ENCODE peak calls at places on chromosomes 3 and 15, in seven cellular contexts. Z is H7; H is PC-9; L is GM23338; Q is effector memory CD4-positive, alpha-beta T cell; M is cardiac fibroblast; G is hepatocyte. I is an unnamed sample.

GRCh38 chr15:20353966-20354883 is 187.4 kb downstream of the GOLGA6L6 start:
- DNase-seq in Z (peak), M (no peak), L (no peak), Q (no peak), H (no peak), G (peak), I (no peak)

GRCh38 chr3:114319453-114319852 is 25.6 kb downstream of the TIGIT start:
- DNase-seq in Q (no peak), H (peak), G (peak), M (peak), L (peak), Z (peak), I (peak)

GRCh38 chr3:64170270-64170669 is 55.0 kb downstream of the PRICKLE2 start:
- DNase-seq in Z (no peak), Q (no peak), H (no peak), G (no peak), M (no peak), L (no peak), I (no peak)

GRCh38 chr15:80585544-80586018 is 109.5 kb upstream of the ABHD17C start:
- DNase-seq in H (peak), Q (no peak), M (no peak), G (no peak), L (peak), Z (peak), I (no peak)

GRCh38 chr3:63631670-63632069 is 20.8 kb upstream of the SNTN start:
- DNase-seq in M (no peak), Q (no peak), G (no peak), L (no peak), H (no peak), Z (no peak), I (no peak)

GRCh38 chr15:29123991-29124390 is 145.6 kb downstream of the NSMCE3 start:
- DNase-seq in H (no peak), M (no peak), L (no peak), Q (no peak), G (no peak), Z (no peak), I (no peak)

GRCh38 chr3:55729546-55729945 is 242.4 kb upstream of the WNT5A start:
- DNase-seq in Q (no peak), M (no peak), Z (no peak), H (no peak), L (no peak), G (no peak), I (no peak)

GRCh38 chr15:78195735-78196201 is 38.6 kb downstream of the ACSBG1 start:
- DNase-seq in M (peak), L (peak), Z (peak), H (peak), G (peak), Q (peak), I (peak)

GRCh38 chr3:141575879-141576743 is 89.3 kb downstream of the RASA2 start:
- DNase-seq in Z (peak), L (peak), Q (no peak), H (no peak), G (peak), M (peak), I (peak)

GRCh38 chr3:134694946-134695543 is 44.2 kb upstream of the KY start:
- DNase-seq in L (no peak), Z (no peak), Q (no peak), H (no peak), M (no peak), G (no peak), I (no peak)

GRCh38 chr15:99443768-99444446 is 121.9 kb upstream of the MEF2A start:
- DNase-seq in G (no peak), M (no peak), Z (no peak), Q (no peak), L (no peak), H (no peak), I (no peak)

GRCh38 chr15:25248583-25249235 is 190.1 kb downstream of the UBE3A start:
- DNase-seq in Z (peak), Q (no peak), G (no peak), H (no peak), L (no peak), M (no peak), I (no peak)

GRCh38 chr3:12968541-12968940 is 104.7 kb downstream of the IQSEC1 start:
- DNase-seq in Z (no peak), M (no peak), H (no peak), Q (no peak), L (no peak), G (no peak), I (no peak)

GRCh38 chr3:59970796-59971195 is 921.0 kb upstream of the CFAP20DC start:
- DNase-seq in L (no peak), Q (no peak), M (no peak), H (no peak), G (no peak), Z (no peak), I (no peak)

GRCh38 chr15:63218114-63218808 is 28.9 kb downstream of the RAB8B start:
- DNase-seq in Z (no peak), L (no peak), M (peak), Q (no peak), H (peak), G (peak), I (peak)

GRCh38 chr3:43212914-43213611 is 73.3 kb upstream of the SNRK start:
- DNase-seq in Q (no peak), G (no peak), M (no peak), L (no peak), H (peak), Z (no peak), I (no peak)

GRCh38 chr3:8110966-8111798 is 390.4 kb upstream of the LMCD1 start:
- DNase-seq in G (peak), H (peak), M (peak), Q (peak), L (peak), Z (peak), I (peak)

GRCh38 chr3:118543823-118544222 is 490.8 kb downstream of the IGSF11 start:
- DNase-seq in H (no peak), Q (no peak), G (no peak), L (no peak), Z (no peak), M (no peak), I (no peak)

GRCh38 chr3:114093596-114093995 is 37.1 kb downstream of the QTRT2 start:
- DNase-seq in H (peak), Q (no peak), L (no peak), M (peak), Z (no peak), G (peak), I (peak)

GRCh38 chr3:133970916-133971315 is 58.8 kb downstream of the SLCO2A1 start:
- DNase-seq in Z (no peak), L (no peak), Q (no peak), H (no peak), M (no peak), G (no peak), I (no peak)

GRCh38 chr15:83118968-83119367 is 11.5 kb downstream of the TM6SF1 start:
- DNase-seq in G (no peak), Q (no peak), L (no peak), H (no peak), M (no peak), Z (no peak), I (no peak)

GRCh38 chr3:139318431-139318816 is 25.4 kb upstream of the MRPS22 start:
- DNase-seq in Z (no peak), L (no peak), H (no peak), M (no peak), G (no peak), Q (no peak), I (peak)

GRCh38 chr3:66615643-66616301 is 115.0 kb upstream of the LRIG1 start:
- DNase-seq in G (no peak), H (no peak), Q (no peak), M (no peak), L (no peak), Z (peak), I (peak)

GRCh38 chr3:187947927-187948682 is 202.8 kb upstream of the BCL6 start:
- DNase-seq in Q (no peak), L (no peak), G (no peak), H (no peak), M (no peak), Z (no peak), I (no peak)

GRCh38 chr3:126923423-126923822 is 59.5 kb upstream of the PLXNA1 start:
- DNase-seq in Z (no peak), G (no peak), H (no peak), M (no peak), L (no peak), Q (no peak), I (no peak)

GRCh38 chr15:79954659-79955058 is 16.3 kb downstream of the BCL2A1 start:
- DNase-seq in H (no peak), G (no peak), Z (no peak), Q (no peak), M (no peak), L (no peak), I (no peak)

GRCh38 chr3:127992127-127992526 is 60.1 kb upstream of the SEC61A1 start:
- DNase-seq in Z (no peak), Q (no peak), H (no peak), L (no peak), G (no peak), M (no peak), I (no peak)

GRCh38 chr3:118144919-118145318 is 889.7 kb downstream of the IGSF11 start:
- DNase-seq in M (no peak), Z (no peak), Q (no peak), H (no peak), G (no peak), L (peak), I (no peak)

GRCh38 chr3:191148131-191148530 is 50.9 kb upstream of the OSTN start:
- DNase-seq in Z (no peak), L (no peak), H (no peak), Q (no peak), G (no peak), M (peak), I (peak)

GRCh38 chr3:49248828-49249227 is 28.2 kb downstream of the C3orf62 start:
- DNase-seq in Z (no peak), L (no peak), G (peak), Q (no peak), H (peak), M (peak), I (peak)

GRCh38 chr3:157130138-157130880 is 29.6 kb downstream of the CCNL1 start:
- DNase-seq in Z (peak), M (peak), H (peak), L (peak), G (peak), Q (peak), I (peak)

GRCh38 chr15:24772709-24773373 is 97.3 kb downstream of the NPAP1 start:
- DNase-seq in G (peak), Z (no peak), L (peak), M (peak), Q (peak), H (no peak), I (peak)

DNA sequence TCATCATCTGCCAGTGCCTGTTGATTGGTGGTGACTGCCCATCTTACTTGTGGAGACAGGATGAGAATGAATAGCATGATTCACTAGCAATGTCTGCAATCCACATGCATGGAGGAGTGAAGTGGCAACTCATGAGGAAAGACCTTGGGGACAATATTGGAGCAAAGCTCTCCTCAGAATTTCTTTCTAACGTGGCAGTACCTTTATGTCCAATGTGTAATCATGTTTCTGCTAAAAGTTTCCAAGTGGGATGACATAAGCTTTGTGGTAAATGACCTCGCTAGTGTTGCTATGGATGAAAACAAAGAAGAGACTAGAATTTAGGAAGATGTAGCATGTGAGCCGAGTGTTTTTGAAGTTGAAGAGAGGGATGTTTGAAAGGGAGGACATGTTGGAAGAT is 117.8 kb downstream of the CPNE4 start:
- DNase-seq in H (no peak), L (no peak), M (no peak), G (no peak), Q (no peak), Z (no peak), I (no peak)
- H3K4me3 ChIP-seq in H (no peak), L (no peak), M (no peak), G (no peak), Q (no peak), Z (no peak), I (no peak)

GRCh38 chr15:75140080-75140879 is 61.4 kb upstream of the C15orf39 start:
- DNase-seq in Z (no peak), Q (no peak), L (no peak), G (no peak), H (no peak), M (no peak), I (peak)
- H3K4me3 ChIP-seq in Z (no peak), Q (no peak), L (no peak), G (no peak), H (no peak), M (no peak), I (no peak)

DNA sequence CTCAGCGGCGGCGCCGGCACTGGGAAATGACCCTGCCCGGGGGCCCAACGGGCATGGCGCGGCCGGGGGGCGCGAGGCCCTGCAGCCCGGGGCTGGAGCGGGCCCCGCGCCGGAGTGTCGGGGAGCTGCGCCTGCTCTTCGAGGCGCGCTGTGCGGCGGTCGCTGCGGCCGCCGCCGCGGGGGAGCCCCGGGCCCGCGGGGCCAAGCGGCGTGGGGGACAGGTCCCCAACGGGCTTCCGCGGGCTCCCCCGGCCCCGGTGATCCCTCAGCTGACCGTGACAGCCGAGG is 172 bp downstream of the ITPKA start:
- DNase-seq in M (no peak), G (no peak), Z (no peak), L (no peak), Q (no peak), H (no peak), I (no peak)
- H3K4me3 ChIP-seq in M (peak), G (peak), Z (peak), L (peak), Q (peak), H (peak), I (peak)

DNA sequence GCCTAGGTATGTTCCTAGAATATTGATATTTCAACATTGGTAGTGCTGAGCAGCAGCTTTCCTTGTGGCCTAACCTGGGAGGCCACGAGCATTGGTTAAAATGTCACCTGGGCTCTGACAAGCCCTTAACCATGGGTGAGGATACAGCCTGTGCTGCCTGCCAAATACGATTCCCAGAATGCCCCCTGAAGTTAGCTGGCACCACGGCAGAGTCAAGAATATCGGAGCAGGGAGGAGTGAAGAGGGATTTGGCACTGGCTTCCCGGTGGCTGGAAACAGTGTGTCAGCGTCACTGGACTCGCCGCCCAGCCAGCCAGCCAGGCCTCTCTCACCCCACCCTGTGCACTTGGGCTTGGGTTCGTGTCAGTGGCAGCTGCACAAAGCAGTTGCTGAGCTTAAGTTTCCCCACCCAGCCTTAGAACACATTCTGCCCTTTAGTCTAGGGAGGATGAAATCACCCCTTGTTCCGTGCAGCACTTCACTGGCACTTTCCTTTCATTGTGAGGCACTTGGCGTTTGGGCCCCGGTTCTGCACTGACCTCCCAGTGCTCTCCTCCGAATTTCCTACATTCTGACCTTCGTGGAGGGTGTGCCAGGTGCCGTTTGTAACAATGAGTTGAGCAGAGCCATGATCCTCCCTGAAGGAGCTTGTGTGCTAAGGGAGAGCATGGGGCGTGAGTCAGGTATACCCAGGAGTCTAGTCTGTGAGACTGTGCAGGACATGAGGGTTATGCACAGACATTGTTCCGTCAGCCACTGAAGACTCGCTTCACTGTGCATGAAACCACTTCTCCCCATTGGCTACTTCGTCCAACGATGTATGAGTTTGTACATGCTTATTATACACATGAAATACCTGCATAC is 152.8 kb upstream of the BHLHE40 start:
- DNase-seq in M (peak), Q (no peak), Z (no peak), G (no peak), L (no peak), H (no peak), I (no peak)
- H3K4me3 ChIP-seq in M (no peak), Q (peak), Z (no peak), G (no peak), L (no peak), H (no peak), I (no peak)

I was measured in choroid plexus epithelial cell.